ENCODE peak calls at places on chromosomes 4 and X, in four cellular contexts. One of them, this sample, is unnamed.

GRCh38 chr4:103429283-103429682 is 231.1 kb upstream of the CENPE start:
- DNase-seq in NAMALWA: peak; percentile 27
- DNase-seq in activated CD8-positive, alpha-beta memory T cell treated with anti-CD3 and anti-CD28 coated beads, Interleukin-2, amount 50 U/mL, for 48 hours: no peak
- DNase-seq in activated T-cell treated with anti-CD3 and anti-CD28 coated beads, Interleukin-2, amount 50 U/mL, for 48 hours: peak; percentile 18
- DNase-seq in this sample: no peak

GRCh38 chr4:4477796-4478195 is 64.1 kb downstream of the STX18 start:
- DNase-seq in activated T-cell treated with anti-CD3 and anti-CD28 coated beads, Interleukin-2, amount 50 U/mL, for 48 hours: no peak
- DNase-seq in activated CD8-positive, alpha-beta memory T cell treated with anti-CD3 and anti-CD28 coated beads, Interleukin-2, amount 50 U/mL, for 48 hours: no peak
- DNase-seq in NAMALWA: no peak
- DNase-seq in this sample: no peak

GRCh38 chr4:38273369-38273768 is 313.2 kb downstream of the PTTG2 start:
- DNase-seq in activated T-cell treated with anti-CD3 and anti-CD28 coated beads, Interleukin-2, amount 50 U/mL, for 48 hours: no peak
- DNase-seq in activated CD8-positive, alpha-beta memory T cell treated with anti-CD3 and anti-CD28 coated beads, Interleukin-2, amount 50 U/mL, for 48 hours: no peak
- DNase-seq in NAMALWA: no peak
- DNase-seq in this sample: no peak

GRCh38 chr4:95585016-95585695 is 36.4 kb upstream of the UNC5C start:
- DNase-seq in NAMALWA: no peak
- DNase-seq in activated CD8-positive, alpha-beta memory T cell treated with anti-CD3 and anti-CD28 coated beads, Interleukin-2, amount 50 U/mL, for 48 hours: no peak
- DNase-seq in activated T-cell treated with anti-CD3 and anti-CD28 coated beads, Interleukin-2, amount 50 U/mL, for 48 hours: no peak
- DNase-seq in this sample: no peak

GRCh38 chr4:153573881-153574807 is 108.0 kb downstream of the TMEM131L start:
- DNase-seq in NAMALWA: peak; percentile 75
- DNase-seq in activated T-cell treated with anti-CD3 and anti-CD28 coated beads, Interleukin-2, amount 50 U/mL, for 48 hours: peak; percentile 57
- DNase-seq in activated CD8-positive, alpha-beta memory T cell treated with anti-CD3 and anti-CD28 coated beads, Interleukin-2, amount 50 U/mL, for 48 hours: no peak
- DNase-seq in this sample: peak; percentile 50

GRCh38 chr4:156693557-156693956 is 278.0 kb downstream of the PDGFC start:
- DNase-seq in activated CD8-positive, alpha-beta memory T cell treated with anti-CD3 and anti-CD28 coated beads, Interleukin-2, amount 50 U/mL, for 48 hours: no peak
- DNase-seq in activated T-cell treated with anti-CD3 and anti-CD28 coated beads, Interleukin-2, amount 50 U/mL, for 48 hours: no peak
- DNase-seq in NAMALWA: no peak
- DNase-seq in this sample: no peak

GRCh38 chrX:22060451-22060940 is 28.4 kb downstream of the PHEX start:
- DNase-seq in NAMALWA: no peak
- DNase-seq in activated CD8-positive, alpha-beta memory T cell treated with anti-CD3 and anti-CD28 coated beads, Interleukin-2, amount 50 U/mL, for 48 hours: no peak
- DNase-seq in activated T-cell treated with anti-CD3 and anti-CD28 coated beads, Interleukin-2, amount 50 U/mL, for 48 hours: no peak
- DNase-seq in this sample: no peak

GRCh38 chr4:164529058-164529457 is 224.9 kb upstream of the SMIM31 start:
- DNase-seq in activated CD8-positive, alpha-beta memory T cell treated with anti-CD3 and anti-CD28 coated beads, Interleukin-2, amount 50 U/mL, for 48 hours: no peak
- DNase-seq in NAMALWA: no peak
- DNase-seq in activated T-cell treated with anti-CD3 and anti-CD28 coated beads, Interleukin-2, amount 50 U/mL, for 48 hours: no peak
- DNase-seq in this sample: no peak

GRCh38 chrX:97609938-97610337 is 726.2 kb downstream of the RPA4 start:
- DNase-seq in activated T-cell treated with anti-CD3 and anti-CD28 coated beads, Interleukin-2, amount 50 U/mL, for 48 hours: no peak
- DNase-seq in NAMALWA: no peak
- DNase-seq in activated CD8-positive, alpha-beta memory T cell treated with anti-CD3 and anti-CD28 coated beads, Interleukin-2, amount 50 U/mL, for 48 hours: no peak
- DNase-seq in this sample: no peak

GRCh38 chr4:24382381-24382780 is 202.0 kb downstream of the DHX15 start:
- DNase-seq in activated CD8-positive, alpha-beta memory T cell treated with anti-CD3 and anti-CD28 coated beads, Interleukin-2, amount 50 U/mL, for 48 hours: no peak
- DNase-seq in activated T-cell treated with anti-CD3 and anti-CD28 coated beads, Interleukin-2, amount 50 U/mL, for 48 hours: no peak
- DNase-seq in NAMALWA: no peak
- DNase-seq in this sample: no peak

GRCh38 chr4:67680568-67681222 is 20.3 kb downstream of the UBA6 start:
- DNase-seq in NAMALWA: no peak
- DNase-seq in activated T-cell treated with anti-CD3 and anti-CD28 coated beads, Interleukin-2, amount 50 U/mL, for 48 hours: no peak
- DNase-seq in activated CD8-positive, alpha-beta memory T cell treated with anti-CD3 and anti-CD28 coated beads, Interleukin-2, amount 50 U/mL, for 48 hours: no peak
- DNase-seq in this sample: no peak

GRCh38 chr4:16196482-16197393 is 29.5 kb downstream of the TAPT1 start:
- DNase-seq in activated T-cell treated with anti-CD3 and anti-CD28 coated beads, Interleukin-2, amount 50 U/mL, for 48 hours: no peak
- DNase-seq in activated CD8-positive, alpha-beta memory T cell treated with anti-CD3 and anti-CD28 coated beads, Interleukin-2, amount 50 U/mL, for 48 hours: no peak
- DNase-seq in NAMALWA: peak; percentile 29
- DNase-seq in this sample: no peak

GRCh38 chrX:138877746-138878145 is 166.2 kb upstream of the FGF13 start:
- DNase-seq in NAMALWA: no peak
- DNase-seq in activated T-cell treated with anti-CD3 and anti-CD28 coated beads, Interleukin-2, amount 50 U/mL, for 48 hours: no peak
- DNase-seq in activated CD8-positive, alpha-beta memory T cell treated with anti-CD3 and anti-CD28 coated beads, Interleukin-2, amount 50 U/mL, for 48 hours: no peak
- DNase-seq in this sample: no peak

GRCh38 chr4:184448828-184449227 is 25.5 kb downstream of the IRF2 start:
- DNase-seq in activated CD8-positive, alpha-beta memory T cell treated with anti-CD3 and anti-CD28 coated beads, Interleukin-2, amount 50 U/mL, for 48 hours: no peak
- DNase-seq in activated T-cell treated with anti-CD3 and anti-CD28 coated beads, Interleukin-2, amount 50 U/mL, for 48 hours: no peak
- DNase-seq in NAMALWA: no peak
- DNase-seq in this sample: peak; percentile 14

GRCh38 chrX:54043696-54044125 is 562 bp downstream of the PHF8 start:
- DNase-seq in NAMALWA: peak; percentile 37
- DNase-seq in activated T-cell treated with anti-CD3 and anti-CD28 coated beads, Interleukin-2, amount 50 U/mL, for 48 hours: no peak
- DNase-seq in activated CD8-positive, alpha-beta memory T cell treated with anti-CD3 and anti-CD28 coated beads, Interleukin-2, amount 50 U/mL, for 48 hours: peak; percentile 72
- DNase-seq in this sample: no peak

GRCh38 chrX:138858438-138858837 is 146.9 kb upstream of the FGF13 start:
- DNase-seq in activated CD8-positive, alpha-beta memory T cell treated with anti-CD3 and anti-CD28 coated beads, Interleukin-2, amount 50 U/mL, for 48 hours: no peak
- DNase-seq in NAMALWA: no peak
- DNase-seq in activated T-cell treated with anti-CD3 and anti-CD28 coated beads, Interleukin-2, amount 50 U/mL, for 48 hours: no peak
- DNase-seq in this sample: no peak

GRCh38 chr4:95095352-95095974 is 337.7 kb downstream of the BMPR1B start:
- DNase-seq in activated CD8-positive, alpha-beta memory T cell treated with anti-CD3 and anti-CD28 coated beads, Interleukin-2, amount 50 U/mL, for 48 hours: no peak
- DNase-seq in NAMALWA: peak; percentile 56
- DNase-seq in activated T-cell treated with anti-CD3 and anti-CD28 coated beads, Interleukin-2, amount 50 U/mL, for 48 hours: no peak
- DNase-seq in this sample: peak; percentile 1

GRCh38 chrX:9466115-9466495 is 1.2 kb downstream of the TBL1X start:
- DNase-seq in activated T-cell treated with anti-CD3 and anti-CD28 coated beads, Interleukin-2, amount 50 U/mL, for 48 hours: peak; percentile 43
- DNase-seq in NAMALWA: no peak
- DNase-seq in activated CD8-positive, alpha-beta memory T cell treated with anti-CD3 and anti-CD28 coated beads, Interleukin-2, amount 50 U/mL, for 48 hours: peak; percentile 59
- DNase-seq in this sample: no peak

GRCh38 chr4:165328101-165328425 is 594 bp downstream of the MSMO1 start:
- DNase-seq in NAMALWA: no peak
- DNase-seq in activated T-cell treated with anti-CD3 and anti-CD28 coated beads, Interleukin-2, amount 50 U/mL, for 48 hours: no peak
- DNase-seq in activated CD8-positive, alpha-beta memory T cell treated with anti-CD3 and anti-CD28 coated beads, Interleukin-2, amount 50 U/mL, for 48 hours: no peak
- DNase-seq in this sample: no peak

GRCh38 chr4:77861500-77861899 is 1.1 kb upstream of the MRPL1 start:
- DNase-seq in activated CD8-positive, alpha-beta memory T cell treated with anti-CD3 and anti-CD28 coated beads, Interleukin-2, amount 50 U/mL, for 48 hours: no peak
- DNase-seq in NAMALWA: no peak
- DNase-seq in activated T-cell treated with anti-CD3 and anti-CD28 coated beads, Interleukin-2, amount 50 U/mL, for 48 hours: no peak
- DNase-seq in this sample: no peak

GRCh38 chr4:12446237-12446636 is 1017.5 kb upstream of the HS3ST1 start:
- DNase-seq in NAMALWA: no peak
- DNase-seq in activated T-cell treated with anti-CD3 and anti-CD28 coated beads, Interleukin-2, amount 50 U/mL, for 48 hours: no peak
- DNase-seq in activated CD8-positive, alpha-beta memory T cell treated with anti-CD3 and anti-CD28 coated beads, Interleukin-2, amount 50 U/mL, for 48 hours: no peak
- DNase-seq in this sample: no peak

GRCh38 chrX:69128573-69128972 is 36.7 kb downstream of the PJA1 start:
- DNase-seq in NAMALWA: no peak
- DNase-seq in activated CD8-positive, alpha-beta memory T cell treated with anti-CD3 and anti-CD28 coated beads, Interleukin-2, amount 50 U/mL, for 48 hours: no peak
- DNase-seq in activated T-cell treated with anti-CD3 and anti-CD28 coated beads, Interleukin-2, amount 50 U/mL, for 48 hours: no peak
- DNase-seq in this sample: no peak

GRCh38 chrX:30971761-30972603 is 82.9 kb upstream of the TAB3 start:
- DNase-seq in NAMALWA: peak; percentile 48
- DNase-seq in activated CD8-positive, alpha-beta memory T cell treated with anti-CD3 and anti-CD28 coated beads, Interleukin-2, amount 50 U/mL, for 48 hours: no peak
- DNase-seq in activated T-cell treated with anti-CD3 and anti-CD28 coated beads, Interleukin-2, amount 50 U/mL, for 48 hours: no peak
- DNase-seq in this sample: peak; percentile 50

GRCh38 chr4:112140536-112140935 is 4.7 kb upstream of the FAM241A start:
- DNase-seq in NAMALWA: no peak
- DNase-seq in activated CD8-positive, alpha-beta memory T cell treated with anti-CD3 and anti-CD28 coated beads, Interleukin-2, amount 50 U/mL, for 48 hours: no peak
- DNase-seq in activated T-cell treated with anti-CD3 and anti-CD28 coated beads, Interleukin-2, amount 50 U/mL, for 48 hours: no peak
- DNase-seq in this sample: no peak

GRCh38 chr4:80931645-80932215 is 98.8 kb upstream of the BMP3 start:
- DNase-seq in NAMALWA: no peak
- DNase-seq in activated CD8-positive, alpha-beta memory T cell treated with anti-CD3 and anti-CD28 coated beads, Interleukin-2, amount 50 U/mL, for 48 hours: no peak
- DNase-seq in activated T-cell treated with anti-CD3 and anti-CD28 coated beads, Interleukin-2, amount 50 U/mL, for 48 hours: no peak
- DNase-seq in this sample: no peak

GRCh38 chr4:86487738-86488137 is 106.4 kb upstream of the PTPN13 start:
- DNase-seq in activated CD8-positive, alpha-beta memory T cell treated with anti-CD3 and anti-CD28 coated beads, Interleukin-2, amount 50 U/mL, for 48 hours: no peak
- DNase-seq in activated T-cell treated with anti-CD3 and anti-CD28 coated beads, Interleukin-2, amount 50 U/mL, for 48 hours: no peak
- DNase-seq in NAMALWA: no peak
- DNase-seq in this sample: no peak

GRCh38 chr4:184529283-184529682 is 54.9 kb upstream of the IRF2 start:
- DNase-seq in NAMALWA: no peak
- DNase-seq in activated CD8-positive, alpha-beta memory T cell treated with anti-CD3 and anti-CD28 coated beads, Interleukin-2, amount 50 U/mL, for 48 hours: no peak
- DNase-seq in activated T-cell treated with anti-CD3 and anti-CD28 coated beads, Interleukin-2, amount 50 U/mL, for 48 hours: no peak
- DNase-seq in this sample: peak; percentile 40

GRCh38 chrX:152943826-152944225 is 46.0 kb downstream of the ZNF185 start:
- DNase-seq in NAMALWA: no peak
- DNase-seq in activated CD8-positive, alpha-beta memory T cell treated with anti-CD3 and anti-CD28 coated beads, Interleukin-2, amount 50 U/mL, for 48 hours: no peak
- DNase-seq in activated T-cell treated with anti-CD3 and anti-CD28 coated beads, Interleukin-2, amount 50 U/mL, for 48 hours: no peak
- DNase-seq in this sample: no peak

GRCh38 chr4:37666625-37667071 is 19.5 kb downstream of the RELL1 start:
- DNase-seq in activated T-cell treated with anti-CD3 and anti-CD28 coated beads, Interleukin-2, amount 50 U/mL, for 48 hours: peak; percentile 44
- DNase-seq in NAMALWA: no peak
- DNase-seq in activated CD8-positive, alpha-beta memory T cell treated with anti-CD3 and anti-CD28 coated beads, Interleukin-2, amount 50 U/mL, for 48 hours: no peak
- DNase-seq in this sample: peak; percentile 10

GRCh38 chr4:173415885-173416658 is 17.2 kb upstream of the SCRG1 start:
- DNase-seq in NAMALWA: no peak
- DNase-seq in activated T-cell treated with anti-CD3 and anti-CD28 coated beads, Interleukin-2, amount 50 U/mL, for 48 hours: no peak
- DNase-seq in activated CD8-positive, alpha-beta memory T cell treated with anti-CD3 and anti-CD28 coated beads, Interleukin-2, amount 50 U/mL, for 48 hours: no peak
- DNase-seq in this sample: peak; percentile 95